ENCODE peak calls at places on chromosomes 4 and X, in ten cellular contexts. D is sigmoid colon; I is HCT116; B is CD8-positive, alpha-beta memory T cell; C is pancreas; O is osteoblast; E is thoracic aorta; X is body of pancreas; G is IMR-90; T is mesenchymal stem cell. S is an unnamed sample.

GRCh38 chr4:47852121-47852520 is 14.3 kb upstream of the CORIN start:
- DNase-seq in T (peak; percentile 44), D (no peak), B (no peak), E (no peak), X (no peak), C (no peak), I (no peak), G (peak; percentile 92), O (peak; percentile 38), S (no peak)

GRCh38 chr4:87363552-87363951 is 27.4 kb downstream of the HSD17B11 start:
- DNase-seq in I (no peak), X (no peak), G (no peak), T (no peak), E (no peak), D (no peak), O (no peak), B (no peak), C (no peak), S (no peak)

GRCh38 chr4:157172011-157172410 is 48.5 kb upstream of the GRIA2 start:
- DNase-seq in E (no peak), B (no peak), D (no peak), O (no peak), C (no peak), G (peak; percentile 31), X (no peak), T (no peak), I (peak; percentile 10), S (no peak)

GRCh38 chr4:168634276-168634802 is 137.5 kb downstream of the PALLD start:
- DNase-seq in C (no peak), E (no peak), X (no peak), B (no peak), D (no peak), G (peak; percentile 92), I (no peak), O (peak; percentile 90), T (peak; percentile 96), S (no peak)

GRCh38 chr4:113921089-113921842 is 58.2 kb downstream of the ARSJ start:
- DNase-seq in E (no peak), B (no peak), O (no peak), C (no peak), I (no peak), G (peak; percentile 67), T (peak; percentile 67), D (no peak), X (no peak), S (no peak)

GRCh38 chr4:169270156-169270809 is 473 bp downstream of the SH3RF1 start:
- DNase-seq in I (no peak), G (no peak), C (peak; percentile 80), D (peak; percentile 70), E (no peak), B (no peak), X (peak; percentile 77), O (peak; percentile 87), T (peak; percentile 61), S (peak; percentile 75)

GRCh38 chrX:131068945-131069719 is 11.0 kb downstream of the ARHGAP36 start:
- DNase-seq in X (peak; percentile 37), T (peak; percentile 32), I (peak; percentile 19), G (no peak), C (peak; percentile 54), B (no peak), E (no peak), D (no peak), O (peak; percentile 88), S (no peak)

GRCh38 chr4:87657525-87657924 is 7.4 kb downstream of the DMP1 start:
- DNase-seq in X (no peak), D (no peak), C (no peak), O (no peak), T (peak; percentile 47), B (no peak), E (no peak), G (peak; percentile 40), I (peak; percentile 51), S (no peak)

GRCh38 chr4:179804440-179804839 is 2362.2 kb upstream of the AGA start:
- DNase-seq in T (no peak), I (no peak), D (no peak), B (no peak), X (no peak), O (no peak), C (no peak), E (no peak), G (peak; percentile 13), S (no peak)

GRCh38 chrX:39815621-39816020 is 282.1 kb downstream of the BCOR start:
- DNase-seq in B (no peak), D (no peak), E (no peak), O (peak; percentile 48), I (no peak), T (peak; percentile 50), G (peak; percentile 7), X (no peak), C (no peak), S (no peak)

GRCh38 chrX:39158801-39159657 is 357.8 kb downstream of the MID1IP1 start:
- DNase-seq in T (peak; percentile 95), B (no peak), E (no peak), X (no peak), D (no peak), G (peak; percentile 11), O (peak; percentile 82), C (no peak), I (no peak), S (peak; percentile 56)

GRCh38 chrX:110425222-110425621 is 66.6 kb downstream of the RTL9 start:
- DNase-seq in G (no peak), I (no peak), B (no peak), O (no peak), C (no peak), T (no peak), E (no peak), X (no peak), D (no peak), S (no peak)

GRCh38 chrX:24219320-24219719 is 69.8 kb downstream of the ZFX start:
- DNase-seq in T (no peak), X (no peak), O (no peak), C (no peak), I (no peak), D (no peak), G (no peak), E (no peak), B (no peak), S (no peak)

GRCh38 chr4:1222938-1223690 is 25.8 kb downstream of the CTBP1 start:
- DNase-seq in G (no peak), D (no peak), I (no peak), C (no peak), X (no peak), E (no peak), B (no peak), O (no peak), T (no peak), S (no peak)

GRCh38 chr4:1225272-1226166 is 23.4 kb downstream of the CTBP1 start:
- DNase-seq in G (no peak), X (no peak), E (no peak), C (no peak), O (no peak), I (no peak), D (no peak), B (no peak), T (no peak), S (no peak)

GRCh38 chr4:1222036-1222789 is 26.7 kb downstream of the CTBP1 start:
- DNase-seq in E (no peak), X (no peak), O (no peak), G (no peak), T (no peak), D (no peak), I (no peak), C (no peak), B (no peak), S (no peak)

GRCh38 chr4:1226167-1226514 is 22.8 kb downstream of the CTBP1 start:
- DNase-seq in X (no peak), I (no peak), C (no peak), D (no peak), G (no peak), E (no peak), T (no peak), B (no peak), O (no peak), S (no peak)

GRCh38 chr4:1223841-1224809 is 24.8 kb downstream of the CTBP1 start:
- DNase-seq in D (no peak), O (no peak), B (no peak), T (no peak), X (no peak), C (no peak), G (no peak), E (no peak), I (no peak), S (no peak)
- H3K4me1 ChIP-seq in D (no peaks in the 10 kb centered on the region), O (no peaks in the 10 kb centered on the region), B (no peaks in the 10 kb centered on the region), T (no peaks in the 10 kb centered on the region), X (no peaks in the 10 kb centered on the region), C (no peaks in the 10 kb centered on the region), G (peaks cover 3% of the 10 kb centered on the region), E (no peaks in the 10 kb centered on the region), I (no peaks in the 10 kb centered on the region), S (peaks cover 12% of the 10 kb centered on the region)

DNA sequence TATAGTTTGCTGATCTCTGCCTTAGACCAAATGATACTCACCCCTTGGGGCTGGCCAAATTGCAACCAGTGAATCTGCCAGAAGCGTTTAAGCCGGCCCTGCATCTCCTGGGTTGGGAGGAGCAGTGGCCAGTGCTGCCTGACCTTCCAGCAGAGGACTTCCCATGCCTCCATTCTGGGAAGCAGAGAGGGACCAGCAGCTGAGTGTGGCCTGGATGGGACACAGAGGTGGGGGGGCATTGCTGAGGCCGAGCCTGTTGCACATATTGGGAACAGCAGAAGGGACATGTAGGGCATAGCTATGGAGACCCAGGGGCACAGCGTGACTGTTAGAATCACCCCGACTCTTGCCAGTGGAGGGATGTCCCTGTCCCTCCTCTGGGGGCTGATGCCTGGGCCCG is 93.3 kb downstream of the CPZ start:
- DNase-seq in T (no peak), C (no peak), O (peak; percentile 32), I (no peak), B (no peak), E (no peak), D (peak; percentile 38), G (no peak), X (no peak), S (peak; percentile 24)
- H3K27me3 ChIP-seq in T (peaks cover 77% of the 10 kb centered on the region), C (no peaks in the 10 kb centered on the region), O (no peaks in the 10 kb centered on the region), I (peaks cover 28% of the 10 kb centered on the region), B (no peaks in the 10 kb centered on the region), E (no peaks in the 10 kb centered on the region), D (peaks cover 10% of the 10 kb centered on the region), G (peaks cover 3% of the 10 kb centered on the region), X (no peaks in the 10 kb centered on the region), S (peaks cover 33% of the 10 kb centered on the region)

GRCh38 chr4:82786004-82786400 is 12.6 kb downstream of the SCD5 start:
- DNase-seq in B (no peak), C (no peak), E (no peak), I (no peak), O (no peak), X (no peak), G (no peak), T (no peak), D (no peak), S (no peak)
- H3K4me3 ChIP-seq in B (no peak overlapping the region), C (no peak overlapping the region), E (no peak overlapping the region), I (peak overlapping the region; percentile 17), O (no peak overlapping the region), X (no peak overlapping the region), G (no peak overlapping the region), T (peak overlapping the region; percentile 42), D (no peak overlapping the region), S (no peak overlapping the region)

GRCh38 chrX:123675154-123675553 is 57.7 kb downstream of the THOC2 start:
- DNase-seq in I (no peak), C (no peak), B (no peak), O (no peak), X (no peak), G (no peak), T (no peak), D (no peak), E (no peak), S (no peak)

DNA sequence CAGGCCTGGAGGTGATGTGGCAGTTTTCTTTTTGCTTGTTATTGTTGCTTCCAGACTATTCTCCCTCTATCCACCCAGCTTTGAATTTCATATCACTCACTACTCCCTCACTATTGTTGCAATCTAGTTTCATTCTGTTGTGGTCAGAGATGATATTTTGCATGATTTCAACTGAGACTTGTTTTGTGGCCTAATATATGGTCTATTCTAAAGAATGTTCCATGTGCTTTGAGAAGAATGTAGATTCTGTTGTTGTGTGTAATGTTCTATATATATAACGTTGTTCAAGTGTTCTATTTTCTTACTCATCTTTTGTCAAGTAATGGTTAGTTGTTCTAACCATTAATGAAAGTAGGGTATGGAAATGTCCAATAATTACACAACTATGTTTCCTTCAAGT is 59.0 kb downstream of the THOC2 start:
- DNase-seq in B (no peak), C (no peak), D (no peak), G (no peak), O (no peak), E (no peak), I (no peak), T (peak; percentile 7), X (no peak), S (no peak)
- H3K4me1 ChIP-seq in B (no peaks in the 10 kb centered on the region), C (no peaks in the 10 kb centered on the region), D (no peaks in the 10 kb centered on the region), G (no peaks in the 10 kb centered on the region), O (no peaks in the 10 kb centered on the region), E (no peaks in the 10 kb centered on the region), I (peaks cover 11% of the 10 kb centered on the region), T (no peaks in the 10 kb centered on the region), X (no peaks in the 10 kb centered on the region), S (no peaks in the 10 kb centered on the region)